ENCODE peak calls at places on chromosomes 6 and 20, in seven cellular contexts. Z is fibroblast of lung, F is HepG2, Y is HCT116, Q is neural progenitor cell, S is NT2/D1, I is astrocyte. T is an unnamed sample.

GRCh38 chr6:106056060-106056737 is 29.9 kb upstream of the PRDM1 start:
- DNase-seq in Z (no peak), F (no peak), Y (no peak), Q (peak; percentile 36), S (no peak), I (no peak), T (no peak)

GRCh38 chr20:21159658-21160380 is 33.9 kb downstream of the KIZ start:
- DNase-seq in Z (peak; percentile 53), F (no peak), Y (no peak), Q (no peak), S (no peak), I (no peak), T (no peak)

GRCh38 chr6:51118754-51119153 is 300.1 kb downstream of the TFAP2B start:
- DNase-seq in Z (no peak), F (no peak), Y (no peak), Q (no peak), S (no peak), I (no peak), T (no peak)

GRCh38 chr20:40856653-40857052 is 167.6 kb upstream of the MAFB start:
- DNase-seq in Z (no peak), F (no peak), Y (no peak), Q (no peak), S (no peak), I (no peak), T (no peak)

GRCh38 chr20:32634041-32634805 is 39.5 kb downstream of the C20orf203 start:
- DNase-seq in Z (peak; percentile 45), F (no peak), Y (no peak), Q (no peak), S (no peak), I (no peak), T (peak; percentile 32)

GRCh38 chr6:32774428-32774827 is 11.1 kb upstream of the HLA-DQB2 start:
- DNase-seq in Z (no peak), F (no peak), Y (no peak), Q (no peak), S (no peak), I (no peak), T (no peak)

GRCh38 chr20:63156221-63156671 is 59.7 kb downstream of the YTHDF1 start:
- DNase-seq in Z (no peak), F (no peak), Y (no peak), Q (no peak), S (no peak), I (no peak), T (no peak)

GRCh38 chr6:142420822-142421221 is 119.0 kb downstream of the ADGRG6 start:
- DNase-seq in Z (no peak), F (no peak), Y (no peak), Q (no peak), S (no peak), I (peak; percentile 16), T (no peak)

GRCh38 chr6:52325695-52326471 is 36.1 kb upstream of the PAQR8 start:
- DNase-seq in Z (no peak), F (peak; percentile 98), Y (no peak), Q (peak; percentile 90), S (peak; percentile 57), I (no peak), T (no peak)

GRCh38 chr6:111663692-111664564 is 58.2 kb upstream of the TRAF3IP2 start:
- DNase-seq in Z (peak; percentile 50), F (no peak), Y (no peak), Q (peak; percentile 92), S (peak; percentile 72), I (peak; percentile 41), T (no peak)

GRCh38 chr6:11179088-11179977 is 53.1 kb downstream of the NEDD9 start:
- DNase-seq in Z (no peak), F (peak; percentile 79), Y (no peak), Q (peak; percentile 42), S (no peak), I (no peak), T (no peak)

GRCh38 chr6:125415921-125416320 is 114.2 kb upstream of the HDDC2 start:
- DNase-seq in Z (peak; percentile 35), F (no peak), Y (no peak), Q (no peak), S (no peak), I (peak; percentile 2), T (peak; percentile 37)

GRCh38 chr6:767755-768512 is 75.0 kb upstream of the EXOC2 start:
- DNase-seq in Z (no peak), F (no peak), Y (no peak), Q (no peak), S (no peak), I (no peak), T (no peak)

GRCh38 chr20:18984238-18985200 is 170.9 kb downstream of the SCP2D1 start:
- DNase-seq in Z (no peak), F (no peak), Y (no peak), Q (peak; percentile 4), S (no peak), I (no peak), T (no peak)

GRCh38 chr20:33915726-33916331 is 77.9 kb upstream of the RALY start:
- DNase-seq in Z (no peak), F (peak; percentile 47), Y (peak; percentile 15), Q (peak; percentile 33), S (no peak), I (no peak), T (no peak)

GRCh38 chr6:105898286-105898685 is 187.8 kb upstream of the PRDM1 start:
- DNase-seq in Z (peak; percentile 60), F (no peak), Y (no peak), Q (no peak), S (no peak), I (peak; percentile 93), T (no peak)

GRCh38 chr20:52432740-52433139 is 241.2 kb upstream of the ZFP64 start:
- DNase-seq in Z (no peak), F (no peak), Y (no peak), Q (no peak), S (no peak), I (no peak), T (peak; percentile 6)

GRCh38 chr20:1758765-1759164 is 101.2 kb upstream of the SIRPG start:
- DNase-seq in Z (no peak), F (no peak), Y (no peak), Q (no peak), S (no peak), I (no peak), T (no peak)

GRCh38 chr20:1757606-1758507 is 100.3 kb upstream of the SIRPG start:
- DNase-seq in Z (no peak), F (no peak), Y (no peak), Q (peak; percentile 47), S (no peak), I (no peak), T (no peak)

GRCh38 chr20:1761116-1761515 is 103.5 kb upstream of the SIRPG start:
- DNase-seq in Z (peak; percentile 80), F (no peak), Y (peak; percentile 13), Q (no peak), S (no peak), I (peak; percentile 95), T (peak; percentile 38)

GRCh38 chr20:1764136-1765033 is 106.8 kb upstream of the SIRPG start:
- DNase-seq in Z (peak; percentile 87), F (peak; percentile 73), Y (peak; percentile 78), Q (peak; percentile 80), S (peak; percentile 74), I (peak; percentile 71), T (peak; percentile 93)

DNA sequence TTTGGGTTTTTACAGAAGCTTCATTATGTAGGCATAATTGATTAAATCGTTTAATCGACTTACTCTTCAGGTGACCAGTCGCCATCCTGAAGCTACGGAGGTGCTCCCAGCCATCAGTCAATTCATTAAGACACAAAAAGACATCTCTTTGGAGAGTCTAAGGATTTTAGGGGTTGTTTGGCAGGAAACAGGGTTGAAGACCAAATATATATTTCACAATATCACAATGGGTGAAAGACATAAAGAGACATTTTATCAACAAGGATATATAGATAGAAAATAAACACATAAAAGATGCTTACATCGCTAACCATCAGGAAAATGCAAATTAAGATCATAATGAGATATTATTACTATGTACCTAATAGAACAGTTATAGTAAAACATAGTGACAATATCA is 104.0 kb upstream of the SIRPG start:
- DNase-seq in Z (no peak), F (no peak), Y (no peak), Q (no peak), S (no peak), I (no peak), T (no peak)
- H3K4me3 ChIP-seq in Z (no peak overlapping the region), F (no peak overlapping the region), Y (no peak overlapping the region), Q (no peak overlapping the region), S (no peak overlapping the region), I (no peak overlapping the region), T (no peak overlapping the region)

GRCh38 chr20:50794181-50794845 is 548 bp upstream of the BCAS4 start:
- DNase-seq in Z (no peak), F (no peak), Y (no peak), Q (peak; percentile 78), S (peak; percentile 22), I (no peak), T (no peak)
- H3K9ac ChIP-seq in Z (no peak overlapping the region), F (no peak overlapping the region), Y (no peak overlapping the region), Q (no peak overlapping the region), S (peak overlapping the region; percentile 12), I (peak overlapping the region; percentile 56), T (peak overlapping the region; percentile 34)

GRCh38 chr6:163705923-163706322 is 291.4 kb downstream of the QKI start:
- DNase-seq in Z (no peak), F (no peak), Y (no peak), Q (no peak), S (no peak), I (no peak), T (no peak)
- H3K4me1 ChIP-seq in Z (no peaks in the 10 kb centered on the region), F (no peaks in the 10 kb centered on the region), Y (no peaks in the 10 kb centered on the region), Q (no peaks in the 10 kb centered on the region), S (peaks cover 3% of the 10 kb centered on the region), I (no peaks in the 10 kb centered on the region), T (peaks cover 28% of the 10 kb centered on the region)

GRCh38 chr6:149028767-149029405 is 282.1 kb downstream of the UST start:
- DNase-seq in Z (peak; percentile 97), F (peak; percentile 96), Y (peak; percentile 88), Q (peak; percentile 88), S (peak; percentile 61), I (peak; percentile 80), T (peak; percentile 97)

GRCh38 chr6:149032599-149033405 is 284.7 kb upstream of the TAB2 start:
- DNase-seq in Z (peak; percentile 86), F (peak; percentile 98), Y (no peak), Q (no peak), S (no peak), I (peak; percentile 91), T (peak; percentile 92)

GRCh38 chr6:149033454-149034241 is 283.9 kb upstream of the TAB2 start:
- DNase-seq in Z (no peak), F (no peak), Y (no peak), Q (no peak), S (no peak), I (no peak), T (no peak)

GRCh38 chr6:149032318-149032598 is 285.3 kb upstream of the TAB2 start:
- DNase-seq in Z (no peak), F (no peak), Y (no peak), Q (no peak), S (no peak), I (no peak), T (no peak)

DNA sequence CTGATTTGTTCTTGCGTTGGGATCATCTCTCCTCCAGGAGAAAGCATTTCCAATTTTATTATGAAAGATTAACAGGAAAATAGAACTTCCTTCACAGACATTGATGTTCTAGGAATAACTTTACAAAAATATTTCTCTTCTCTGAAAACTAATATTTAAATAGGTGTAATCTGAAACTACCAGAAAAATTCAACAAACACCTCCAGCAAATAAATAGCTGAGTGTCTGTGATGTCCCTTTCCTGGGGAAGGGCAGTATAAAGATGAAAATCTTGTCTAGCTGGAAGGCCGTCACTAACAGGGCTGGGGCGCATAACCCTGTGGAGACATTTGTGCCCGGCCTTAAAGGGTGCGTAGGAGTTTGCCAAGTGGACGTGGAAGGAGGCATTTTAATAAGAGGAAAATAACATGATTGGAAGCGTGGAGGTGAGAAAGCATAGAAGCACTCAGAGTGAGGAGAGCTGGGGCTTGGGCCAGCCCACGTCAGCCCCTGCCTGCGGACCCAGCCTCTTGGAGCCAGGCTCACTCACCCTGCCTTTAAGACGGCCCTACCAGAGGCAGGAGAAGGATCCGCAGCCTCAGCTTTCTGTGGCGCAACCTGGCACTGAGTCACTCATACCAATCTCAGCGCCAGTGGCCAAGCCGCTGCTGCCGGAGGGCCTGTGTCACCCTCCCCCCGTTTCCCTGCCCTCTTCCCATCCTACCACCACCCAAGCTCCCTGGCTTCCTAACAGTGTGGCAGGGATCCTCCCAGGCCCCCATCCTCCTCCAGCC is 284.9 kb downstream of the UST start:
- DNase-seq in Z (peak; percentile 90), F (peak; percentile 9), Y (peak; percentile 27), Q (no peak), S (no peak), I (peak; percentile 94), T (peak; percentile 52)
- H3K4me3 ChIP-seq in Z (no peak overlapping the region), F (no peak overlapping the region), Y (peak overlapping the region; percentile 8), Q (no peak overlapping the region), S (no peak overlapping the region), I (peak overlapping the region; percentile 44), T (peak overlapping the region; percentile 12)

T was measured in adipocyte.